ENCODE peak calls at places on chromosomes 12 and 14, in six cellular contexts. K is activated CD4-positive, alpha-beta T cell treated with anti-CD3 and anti-CD28 coated beads for 48 hours; V is central memory CD4-positive, alpha-beta T cell; L is H7; H is LoVo; G is CD4-positive, alpha-beta T cell. Q is an unnamed sample.

GRCh38 chr14:97366400-97366799 is 569.2 kb downstream of the VRK1 start:
- DNase-seq in K (no peak), L (peak), G (no peak), V (no peak), H (no peak), Q (no peak)

GRCh38 chr12:23771230-23771949 is 178.1 kb downstream of the SOX5 start:
- DNase-seq in L (no peak), G (no peak), K (no peak), H (no peak), V (no peak), Q (no peak)

GRCh38 chr12:84632556-84632955 is 280.0 kb downstream of the SLC6A15 start:
- DNase-seq in V (no peak), L (no peak), H (no peak), G (no peak), K (no peak), Q (no peak)

GRCh38 chr12:24014853-24015590 is 65.6 kb upstream of the SOX5 start:
- DNase-seq in V (no peak), G (no peak), L (no peak), K (no peak), H (no peak), Q (no peak)

GRCh38 chr14:48744202-48744601 is 842.0 kb downstream of the RPS29 start:
- DNase-seq in K (no peak), V (no peak), L (no peak), G (no peak), H (no peak), Q (no peak)

GRCh38 chr12:14260011-14260993 is 105.2 kb upstream of the ATF7IP start:
- DNase-seq in G (no peak), V (no peak), K (no peak), H (peak), L (peak), Q (peak)

GRCh38 chr12:108214486-108214885 is 85.4 kb downstream of the WSCD2 start:
- DNase-seq in L (peak), V (no peak), G (no peak), K (peak), H (peak), Q (peak)

GRCh38 chr12:106122004-106122403 is 16.8 kb downstream of the NUAK1 start:
- DNase-seq in L (no peak), G (no peak), H (no peak), K (no peak), V (no peak), Q (no peak)

GRCh38 chr12:118850244-118850825 is 131.0 kb upstream of the SRRM4 start:
- DNase-seq in V (no peak), G (no peak), L (peak), H (peak), K (peak), Q (peak)

GRCh38 chr14:50222061-50222613 is 9.2 kb downstream of the SOS2 start:
- DNase-seq in H (no peak), G (no peak), V (no peak), L (no peak), K (no peak), Q (no peak)

GRCh38 chr12:7042847-7043246 is 17.7 kb upstream of the C1S start:
- DNase-seq in H (peak), G (no peak), K (no peak), L (peak), V (no peak), Q (peak)

GRCh38 chr14:76698191-76698590 is 63.1 kb upstream of the VASH1 start:
- DNase-seq in V (no peak), K (no peak), G (no peak), H (no peak), L (no peak), Q (no peak)

GRCh38 chr12:47022296-47022695 is 57.1 kb upstream of the PCED1B start:
- DNase-seq in G (no peak), V (no peak), H (no peak), L (no peak), K (no peak), Q (no peak)

GRCh38 chr12:106999444-106999843 is 12.5 kb upstream of the MTERF2 start:
- DNase-seq in G (no peak), H (no peak), V (no peak), L (no peak), K (no peak), Q (no peak)

GRCh38 chr14:70808402-70809237 is 693 bp downstream of the MAP3K9 start:
- DNase-seq in L (peak), V (peak), H (peak), G (peak), K (peak), Q (no peak)

GRCh38 chr12:65355461-65355860 is 77.0 kb downstream of the MSRB3 start:
- DNase-seq in H (no peak), G (no peak), L (no peak), K (no peak), V (no peak), Q (peak)

GRCh38 chr12:24378548-24379011 is 429.1 kb upstream of the SOX5 start:
- DNase-seq in K (no peak), G (no peak), V (no peak), H (peak), L (peak), Q (no peak)

GRCh38 chr14:64912256-64912655 is 2.0 kb upstream of the CHURC1 start:
- DNase-seq in K (no peak), V (no peak), G (no peak), L (no peak), H (no peak), Q (no peak)

GRCh38 chr12:101599311-101599710 is 4.5 kb downstream of the MYBPC1 start:
- DNase-seq in L (no peak), H (peak), G (no peak), V (no peak), K (no peak), Q (no peak)

GRCh38 chr12:93441111-93441616 is 583 bp downstream of the UBE2N start:
- DNase-seq in G (peak), L (peak), V (peak), H (peak), K (peak), Q (peak)

GRCh38 chr12:20716037-20716436 is 20.9 kb downstream of the SLCO1C1 start:
- DNase-seq in G (no peak), H (peak), L (peak), V (no peak), K (no peak), Q (peak)